ENCODE peak calls at places on chromosomes 11 and 22, in six cellular contexts. One of them, this sample, is unnamed.

GRCh38 chr11:43756575-43756974 is 76.0 kb downstream of the HSD17B12 start:
- DNase-seq in AG10803: peak
- DNase-seq in GM23338: no peak
- DNase-seq in fibroblast of the aortic adventitia: peak
- DNase-seq in lower lobe of right lung: no peak
- DNase-seq in nephron progenitor cell: no peak
- DNase-seq in this sample: no peak

GRCh38 chr11:103234974-103235373 is 125.7 kb downstream of the DYNC2H1 start:
- DNase-seq in nephron progenitor cell: no peak
- DNase-seq in GM23338: no peak
- DNase-seq in AG10803: peak
- DNase-seq in lower lobe of right lung: no peak
- DNase-seq in fibroblast of the aortic adventitia: peak
- DNase-seq in this sample: no peak

GRCh38 chr11:96361778-96362177 is 18.8 kb upstream of the MAML2 start:
- DNase-seq in fibroblast of the aortic adventitia: peak
- DNase-seq in nephron progenitor cell: no peak
- DNase-seq in AG10803: no peak
- DNase-seq in GM23338: no peak
- DNase-seq in lower lobe of right lung: no peak
- DNase-seq in this sample: no peak

GRCh38 chr11:113202431-113202830 is 112.0 kb upstream of the TTC12 start:
- DNase-seq in lower lobe of right lung: no peak
- DNase-seq in AG10803: no peak
- DNase-seq in fibroblast of the aortic adventitia: no peak
- DNase-seq in nephron progenitor cell: no peak
- DNase-seq in GM23338: no peak
- DNase-seq in this sample: no peak

GRCh38 chr22:47292546-47293320 is 530.3 kb downstream of the TBC1D22A start:
- DNase-seq in GM23338: no peak
- DNase-seq in lower lobe of right lung: no peak
- DNase-seq in fibroblast of the aortic adventitia: no peak
- DNase-seq in nephron progenitor cell: no peak
- DNase-seq in AG10803: no peak
- DNase-seq in this sample: peak

GRCh38 chr11:64406221-64406946 is 47.4 kb downstream of the RPS6KA4 start:
- DNase-seq in fibroblast of the aortic adventitia: peak
- DNase-seq in nephron progenitor cell: peak
- DNase-seq in GM23338: no peak
- DNase-seq in lower lobe of right lung: no peak
- DNase-seq in AG10803: no peak
- DNase-seq in this sample: no peak

GRCh38 chr22:49007013-49007653 is 820.5 kb downstream of the BRD1 start:
- DNase-seq in fibroblast of the aortic adventitia: no peak
- DNase-seq in lower lobe of right lung: no peak
- DNase-seq in AG10803: no peak
- DNase-seq in nephron progenitor cell: no peak
- DNase-seq in GM23338: no peak
- DNase-seq in this sample: no peak

GRCh38 chr22:25919452-25919851 is 177.5 kb downstream of the MYO18B start:
- DNase-seq in AG10803: no peak
- DNase-seq in nephron progenitor cell: no peak
- DNase-seq in fibroblast of the aortic adventitia: no peak
- DNase-seq in GM23338: no peak
- DNase-seq in lower lobe of right lung: no peak
- DNase-seq in this sample: no peak

GRCh38 chr22:24379536-24379935 is 47.9 kb upstream of the ADORA2A start:
- DNase-seq in AG10803: no peak
- DNase-seq in fibroblast of the aortic adventitia: no peak
- DNase-seq in nephron progenitor cell: no peak
- DNase-seq in lower lobe of right lung: no peak
- DNase-seq in GM23338: no peak
- DNase-seq in this sample: no peak

GRCh38 chr11:65652511-65653228 is 10.0 kb downstream of the RELA start:
- DNase-seq in fibroblast of the aortic adventitia: peak
- DNase-seq in AG10803: peak
- DNase-seq in GM23338: peak
- DNase-seq in lower lobe of right lung: peak
- DNase-seq in nephron progenitor cell: peak
- DNase-seq in this sample: peak

GRCh38 chr11:75233688-75234295 is 6.8 kb upstream of the TPBGL start:
- DNase-seq in lower lobe of right lung: no peak
- DNase-seq in fibroblast of the aortic adventitia: peak
- DNase-seq in AG10803: peak
- DNase-seq in nephron progenitor cell: peak
- DNase-seq in GM23338: peak
- DNase-seq in this sample: no peak

GRCh38 chr11:10485646-10486045 is 30.6 kb downstream of the AMPD3 start:
- DNase-seq in AG10803: no peak
- DNase-seq in GM23338: no peak
- DNase-seq in lower lobe of right lung: no peak
- DNase-seq in fibroblast of the aortic adventitia: no peak
- DNase-seq in nephron progenitor cell: no peak
- DNase-seq in this sample: no peak

GRCh38 chr11:28227460-28227859 is 119.3 kb downstream of the METTL15 start:
- DNase-seq in GM23338: no peak
- DNase-seq in fibroblast of the aortic adventitia: no peak
- DNase-seq in nephron progenitor cell: no peak
- DNase-seq in lower lobe of right lung: no peak
- DNase-seq in AG10803: no peak
- DNase-seq in this sample: no peak

GRCh38 chr22:35629406-35630234 is 12.5 kb upstream of the MB start:
- DNase-seq in lower lobe of right lung: peak
- DNase-seq in nephron progenitor cell: no peak
- DNase-seq in GM23338: peak
- DNase-seq in fibroblast of the aortic adventitia: peak
- DNase-seq in AG10803: peak
- DNase-seq in this sample: peak

GRCh38 chr22:20977516-20978170 is 4.5 kb upstream of the LZTR1 start:
- DNase-seq in lower lobe of right lung: no peak
- DNase-seq in nephron progenitor cell: no peak
- DNase-seq in GM23338: no peak
- DNase-seq in AG10803: no peak
- DNase-seq in fibroblast of the aortic adventitia: no peak
- DNase-seq in this sample: no peak

GRCh38 chr11:75198278-75198948 is 42.2 kb upstream of the TPBGL start:
- DNase-seq in lower lobe of right lung: no peak
- DNase-seq in AG10803: no peak
- DNase-seq in fibroblast of the aortic adventitia: no peak
- DNase-seq in nephron progenitor cell: no peak
- DNase-seq in GM23338: no peak
- DNase-seq in this sample: peak

GRCh38 chr11:115257286-115258077 is 246.7 kb downstream of the CADM1 start:
- DNase-seq in nephron progenitor cell: no peak
- DNase-seq in fibroblast of the aortic adventitia: no peak
- DNase-seq in GM23338: peak
- DNase-seq in AG10803: no peak
- DNase-seq in lower lobe of right lung: no peak
- DNase-seq in this sample: no peak

DNA sequence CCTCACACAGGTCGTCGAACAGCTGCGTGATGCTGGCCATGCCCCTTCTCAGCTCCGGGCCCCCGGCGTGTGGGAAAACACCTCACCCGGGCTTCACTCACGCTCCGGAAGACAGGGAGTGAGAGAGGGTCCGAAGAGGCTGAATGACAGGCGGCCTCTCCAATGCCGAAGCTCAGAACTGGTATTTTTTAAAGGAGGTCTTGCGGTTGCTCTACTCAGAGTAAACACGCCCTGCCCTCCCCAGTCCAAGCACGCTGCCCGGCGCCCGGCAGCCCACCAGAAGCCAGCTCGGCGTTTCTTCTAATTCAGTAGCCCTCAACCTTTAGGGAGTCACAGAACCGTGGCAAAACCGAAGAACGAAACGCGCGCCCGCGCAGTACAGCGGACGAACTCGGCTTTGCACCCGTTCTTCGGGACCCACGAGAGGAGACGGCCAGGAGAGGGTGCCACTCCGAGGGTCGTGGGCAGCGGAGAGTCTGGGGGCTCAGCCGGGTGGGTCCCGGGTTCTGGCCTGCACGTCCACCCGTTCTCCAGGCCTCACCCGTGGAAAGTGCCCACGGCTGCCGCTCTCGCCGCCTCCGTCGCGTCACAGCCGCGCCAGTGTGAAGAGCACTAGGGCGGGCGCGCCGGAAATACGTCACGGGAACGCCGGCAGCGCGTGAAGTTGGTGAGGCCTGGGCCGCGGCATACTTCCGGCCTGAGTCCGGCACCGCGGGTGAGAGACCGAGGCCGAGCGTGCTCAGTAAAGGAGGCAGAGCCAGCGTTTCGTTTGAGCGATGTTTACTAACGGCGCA is at the start of gene TUBGCP6:
- DNase-seq in GM23338: peak
- DNase-seq in AG10803: peak
- DNase-seq in fibroblast of the aortic adventitia: peak
- DNase-seq in lower lobe of right lung: peak
- DNase-seq in nephron progenitor cell: peak
- DNase-seq in this sample: peak
- TF ChIP-seq CTCF in GM23338: peak
- TF ChIP-seq CTCF in AG10803: peak
- TF ChIP-seq CTCF in fibroblast of the aortic adventitia: peak
- TF ChIP-seq CTCF in lower lobe of right lung: peak
- TF ChIP-seq CTCF in nephron progenitor cell: no peak
- TF ChIP-seq CTCF in this sample: no peak

GRCh38 chr11:56624661-56625110 is 10.0 kb upstream of the OR5M1 start:
- DNase-seq in lower lobe of right lung: no peak
- DNase-seq in nephron progenitor cell: no peak
- DNase-seq in GM23338: peak
- DNase-seq in fibroblast of the aortic adventitia: peak
- DNase-seq in AG10803: peak
- DNase-seq in this sample: no peak
- TF ChIP-seq CTCF in lower lobe of right lung: peak
- TF ChIP-seq CTCF in nephron progenitor cell: peak
- TF ChIP-seq CTCF in GM23338: peak
- TF ChIP-seq CTCF in fibroblast of the aortic adventitia: peak
- TF ChIP-seq CTCF in AG10803: peak
- TF ChIP-seq CTCF in this sample: no peak

GRCh38 chr11:122864386-122864785 is 18.2 kb upstream of the JHY start:
- DNase-seq in lower lobe of right lung: no peak
- DNase-seq in nephron progenitor cell: no peak
- DNase-seq in GM23338: no peak
- DNase-seq in fibroblast of the aortic adventitia: no peak
- DNase-seq in AG10803: no peak
- DNase-seq in this sample: no peak
- TF ChIP-seq CTCF in lower lobe of right lung: no peak
- TF ChIP-seq CTCF in nephron progenitor cell: no peak
- TF ChIP-seq CTCF in GM23338: no peak
- TF ChIP-seq CTCF in fibroblast of the aortic adventitia: no peak
- TF ChIP-seq CTCF in AG10803: no peak
- TF ChIP-seq CTCF in this sample: no peak

GRCh38 chr11:84993386-84993785 is 633.8 kb downstream of the DLG2 start:
- DNase-seq in lower lobe of right lung: no peak
- DNase-seq in fibroblast of the aortic adventitia: peak
- DNase-seq in AG10803: peak
- DNase-seq in nephron progenitor cell: no peak
- DNase-seq in GM23338: peak
- DNase-seq in this sample: no peak
- TF ChIP-seq CTCF in lower lobe of right lung: no peak
- TF ChIP-seq CTCF in fibroblast of the aortic adventitia: peak
- TF ChIP-seq CTCF in AG10803: peak
- TF ChIP-seq CTCF in nephron progenitor cell: peak
- TF ChIP-seq CTCF in GM23338: peak
- TF ChIP-seq CTCF in this sample: no peak

DNA sequence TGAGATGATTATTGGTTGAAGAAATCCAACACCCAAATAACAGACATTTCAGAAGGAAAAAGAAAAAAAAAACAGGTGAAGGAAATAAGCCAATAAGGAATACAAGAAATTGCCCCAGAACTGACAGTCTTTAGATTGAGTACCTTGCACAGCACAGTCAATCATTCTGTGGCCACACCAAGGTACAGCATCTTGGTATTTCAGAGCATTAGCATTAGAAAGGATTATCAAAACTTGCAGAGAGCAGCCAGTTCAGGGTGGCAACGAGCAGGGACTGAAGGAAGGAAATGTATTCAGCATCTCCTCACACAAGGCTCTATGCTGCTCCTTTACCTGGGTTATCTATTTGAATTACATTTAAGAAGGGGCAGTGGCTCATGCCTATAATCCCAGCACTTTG is 2.1 kb downstream of the ADA2 start:
- DNase-seq in nephron progenitor cell: no peak
- DNase-seq in AG10803: no peak
- DNase-seq in fibroblast of the aortic adventitia: no peak
- DNase-seq in lower lobe of right lung: no peak
- DNase-seq in GM23338: peak
- DNase-seq in this sample: no peak
- TF ChIP-seq CTCF in nephron progenitor cell: no peak
- TF ChIP-seq CTCF in AG10803: no peak
- TF ChIP-seq CTCF in fibroblast of the aortic adventitia: no peak
- TF ChIP-seq CTCF in lower lobe of right lung: no peak
- TF ChIP-seq CTCF in GM23338: no peak
- TF ChIP-seq CTCF in this sample: peak

GRCh38 chr11:71373791-71374454 is 74.3 kb downstream of the DHCR7 start:
- DNase-seq in nephron progenitor cell: no peak
- DNase-seq in GM23338: peak
- DNase-seq in fibroblast of the aortic adventitia: no peak
- DNase-seq in lower lobe of right lung: no peak
- DNase-seq in AG10803: no peak
- DNase-seq in this sample: no peak

GRCh38 chr11:71370020-71370747 is 78.0 kb downstream of the DHCR7 start:
- DNase-seq in AG10803: no peak
- DNase-seq in GM23338: no peak
- DNase-seq in fibroblast of the aortic adventitia: no peak
- DNase-seq in lower lobe of right lung: no peak
- DNase-seq in nephron progenitor cell: no peak
- DNase-seq in this sample: no peak

GRCh38 chr11:71370895-71371673 is 77.1 kb downstream of the DHCR7 start:
- DNase-seq in fibroblast of the aortic adventitia: no peak
- DNase-seq in GM23338: peak
- DNase-seq in AG10803: no peak
- DNase-seq in nephron progenitor cell: no peak
- DNase-seq in lower lobe of right lung: no peak
- DNase-seq in this sample: no peak

GRCh38 chr11:71371674-71372069 is 76.5 kb downstream of the DHCR7 start:
- DNase-seq in AG10803: no peak
- DNase-seq in nephron progenitor cell: no peak
- DNase-seq in fibroblast of the aortic adventitia: no peak
- DNase-seq in lower lobe of right lung: no peak
- DNase-seq in GM23338: no peak
- DNase-seq in this sample: no peak

GRCh38 chr11:71372693-71373657 is 75.2 kb downstream of the DHCR7 start:
- DNase-seq in GM23338: peak
- DNase-seq in fibroblast of the aortic adventitia: peak
- DNase-seq in nephron progenitor cell: no peak
- DNase-seq in lower lobe of right lung: no peak
- DNase-seq in AG10803: peak
- DNase-seq in this sample: no peak
- TF ChIP-seq CTCF in GM23338: peak
- TF ChIP-seq CTCF in fibroblast of the aortic adventitia: peak
- TF ChIP-seq CTCF in nephron progenitor cell: peak
- TF ChIP-seq CTCF in lower lobe of right lung: no peak
- TF ChIP-seq CTCF in AG10803: peak
- TF ChIP-seq CTCF in this sample: no peak

GRCh38 chr11:93775289-93775688 is 8.8 kb upstream of the MED17 start:
- DNase-seq in fibroblast of the aortic adventitia: no peak
- DNase-seq in GM23338: peak
- DNase-seq in nephron progenitor cell: peak
- DNase-seq in AG10803: no peak
- DNase-seq in lower lobe of right lung: no peak
- DNase-seq in this sample: no peak
- TF ChIP-seq CTCF in fibroblast of the aortic adventitia: peak
- TF ChIP-seq CTCF in GM23338: peak
- TF ChIP-seq CTCF in nephron progenitor cell: no peak
- TF ChIP-seq CTCF in AG10803: peak
- TF ChIP-seq CTCF in lower lobe of right lung: no peak
- TF ChIP-seq CTCF in this sample: peak

This sample was measured in CD14-positive monocyte.